ENCODE peak calls at places on chromosomes 12 and 14, in nine cellular contexts. One of them, this sample, is unnamed.

GRCh38 chr12:65022960-65023359 is 98.1 kb downstream of the WIF1 start:
- DNase-seq in A549: no peak
- DNase-seq in HepG2: no peak
- DNase-seq in HCT116: no peak
- DNase-seq in body of pancreas: no peak
- DNase-seq in NB4: no peak
- DNase-seq in IMR-90: no peak
- DNase-seq in testis: no peak
- DNase-seq in heart left ventricle: no peak
- DNase-seq in this sample: no peak

GRCh38 chr12:1529862-1530591 is 64.4 kb downstream of the FBXL14 start:
- DNase-seq in HCT116: no peak
- DNase-seq in IMR-90: no peak
- DNase-seq in NB4: no peak
- DNase-seq in HepG2: no peak
- DNase-seq in body of pancreas: peak
- DNase-seq in testis: no peak
- DNase-seq in A549: no peak
- DNase-seq in heart left ventricle: peak
- DNase-seq in this sample: peak

GRCh38 chr14:105207460-105207901 is 26.4 kb upstream of the NUDT14 start:
- DNase-seq in IMR-90: no peak
- DNase-seq in HepG2: no peak
- DNase-seq in NB4: peak
- DNase-seq in testis: no peak
- DNase-seq in A549: peak
- DNase-seq in HCT116: no peak
- DNase-seq in heart left ventricle: no peak
- DNase-seq in body of pancreas: no peak
- DNase-seq in this sample: no peak

GRCh38 chr12:125188912-125189881 is 124.0 kb downstream of the AACS start:
- DNase-seq in testis: no peak
- DNase-seq in HCT116: no peak
- DNase-seq in HepG2: no peak
- DNase-seq in A549: no peak
- DNase-seq in body of pancreas: no peak
- DNase-seq in NB4: no peak
- DNase-seq in heart left ventricle: no peak
- DNase-seq in IMR-90: no peak
- DNase-seq in this sample: no peak

GRCh38 chr14:100576091-100577085 is 10.8 kb downstream of the BEGAIN start:
- DNase-seq in body of pancreas: peak
- DNase-seq in IMR-90: no peak
- DNase-seq in NB4: no peak
- DNase-seq in HCT116: no peak
- DNase-seq in testis: no peak
- DNase-seq in heart left ventricle: no peak
- DNase-seq in HepG2: no peak
- DNase-seq in A549: no peak
- DNase-seq in this sample: no peak

GRCh38 chr12:84858796-84859195 is 53.8 kb downstream of the SLC6A15 start:
- DNase-seq in HepG2: no peak
- DNase-seq in testis: no peak
- DNase-seq in HCT116: no peak
- DNase-seq in heart left ventricle: no peak
- DNase-seq in NB4: no peak
- DNase-seq in A549: no peak
- DNase-seq in body of pancreas: no peak
- DNase-seq in IMR-90: no peak
- DNase-seq in this sample: no peak

GRCh38 chr12:121165316-121165715 is 32.6 kb downstream of the P2RX7 start:
- DNase-seq in heart left ventricle: no peak
- DNase-seq in NB4: no peak
- DNase-seq in HepG2: no peak
- DNase-seq in testis: peak
- DNase-seq in A549: no peak
- DNase-seq in IMR-90: no peak
- DNase-seq in body of pancreas: peak
- DNase-seq in HCT116: no peak
- DNase-seq in this sample: no peak

GRCh38 chr12:15858348-15858747 is 23.8 kb upstream of the STRAP start:
- DNase-seq in body of pancreas: no peak
- DNase-seq in heart left ventricle: no peak
- DNase-seq in HCT116: no peak
- DNase-seq in IMR-90: no peak
- DNase-seq in testis: no peak
- DNase-seq in A549: no peak
- DNase-seq in NB4: peak
- DNase-seq in HepG2: no peak
- DNase-seq in this sample: no peak

GRCh38 chr14:75310295-75311059 is 31.8 kb downstream of the FOS start:
- DNase-seq in HepG2: no peak
- DNase-seq in heart left ventricle: peak
- DNase-seq in A549: peak
- DNase-seq in HCT116: no peak
- DNase-seq in body of pancreas: peak
- DNase-seq in IMR-90: peak
- DNase-seq in NB4: no peak
- DNase-seq in testis: peak
- DNase-seq in this sample: no peak

GRCh38 chr14:53325176-53325806 is 172.2 kb upstream of the DDHD1 start:
- DNase-seq in HCT116: no peak
- DNase-seq in HepG2: no peak
- DNase-seq in heart left ventricle: no peak
- DNase-seq in body of pancreas: no peak
- DNase-seq in A549: no peak
- DNase-seq in testis: no peak
- DNase-seq in NB4: peak
- DNase-seq in IMR-90: peak
- DNase-seq in this sample: no peak

GRCh38 chr12:106138279-106138645 is 492 bp downstream of the NUAK1 start:
- DNase-seq in HepG2: no peak
- DNase-seq in HCT116: no peak
- DNase-seq in testis: no peak
- DNase-seq in NB4: peak
- DNase-seq in heart left ventricle: peak
- DNase-seq in A549: no peak
- DNase-seq in body of pancreas: peak
- DNase-seq in IMR-90: no peak
- DNase-seq in this sample: no peak

GRCh38 chr12:91902860-91903683 is 242.6 kb downstream of the BTG1 start:
- DNase-seq in IMR-90: peak
- DNase-seq in testis: no peak
- DNase-seq in NB4: no peak
- DNase-seq in A549: peak
- DNase-seq in body of pancreas: no peak
- DNase-seq in HepG2: no peak
- DNase-seq in HCT116: no peak
- DNase-seq in heart left ventricle: no peak
- DNase-seq in this sample: no peak

GRCh38 chr12:30806989-30807694 is 52.4 kb upstream of the CAPRIN2 start:
- DNase-seq in testis: peak
- DNase-seq in IMR-90: peak
- DNase-seq in NB4: peak
- DNase-seq in HepG2: peak
- DNase-seq in HCT116: peak
- DNase-seq in body of pancreas: peak
- DNase-seq in A549: peak
- DNase-seq in heart left ventricle: peak
- DNase-seq in this sample: no peak

GRCh38 chr14:100278702-100279101 is 27.5 kb downstream of the SLC25A29 start:
- DNase-seq in IMR-90: peak
- DNase-seq in HepG2: peak
- DNase-seq in HCT116: no peak
- DNase-seq in A549: no peak
- DNase-seq in NB4: peak
- DNase-seq in testis: no peak
- DNase-seq in heart left ventricle: no peak
- DNase-seq in body of pancreas: no peak
- DNase-seq in this sample: no peak

GRCh38 chr12:131012279-131013069 is 58.8 kb downstream of the ADGRD1 start:
- DNase-seq in IMR-90: no peak
- DNase-seq in testis: no peak
- DNase-seq in heart left ventricle: no peak
- DNase-seq in body of pancreas: no peak
- DNase-seq in HepG2: peak
- DNase-seq in NB4: no peak
- DNase-seq in A549: peak
- DNase-seq in HCT116: no peak
- DNase-seq in this sample: no peak

GRCh38 chr12:45991289-45992249 is 1.2 kb upstream of the SCAF11 start:
- DNase-seq in body of pancreas: peak
- DNase-seq in A549: peak
- DNase-seq in heart left ventricle: peak
- DNase-seq in NB4: peak
- DNase-seq in IMR-90: peak
- DNase-seq in HCT116: peak
- DNase-seq in HepG2: peak
- DNase-seq in testis: peak
- DNase-seq in this sample: peak
- TF ChIP-seq POLR2A in body of pancreas: peak
- TF ChIP-seq POLR2A in A549: peak
- TF ChIP-seq POLR2A in heart left ventricle: no peak
- TF ChIP-seq POLR2A in NB4: peak
- TF ChIP-seq POLR2A in IMR-90: peak
- TF ChIP-seq POLR2A in HCT116: peak
- TF ChIP-seq POLR2A in HepG2: peak
- TF ChIP-seq POLR2A in testis: no peak
- TF ChIP-seq POLR2A in this sample: peak

GRCh38 chr14:77181603-77182437 is at the start of gene TMEM63C:
- DNase-seq in HCT116: peak
- DNase-seq in heart left ventricle: no peak
- DNase-seq in testis: peak
- DNase-seq in body of pancreas: peak
- DNase-seq in A549: peak
- DNase-seq in HepG2: peak
- DNase-seq in IMR-90: no peak
- DNase-seq in NB4: peak
- DNase-seq in this sample: peak
- TF ChIP-seq POLR2A in HCT116: no peak
- TF ChIP-seq POLR2A in heart left ventricle: no peak
- TF ChIP-seq POLR2A in testis: no peak
- TF ChIP-seq POLR2A in body of pancreas: no peak
- TF ChIP-seq POLR2A in A549: no peak
- TF ChIP-seq POLR2A in HepG2: no peak
- TF ChIP-seq POLR2A in IMR-90: no peak
- TF ChIP-seq POLR2A in NB4: no peak
- TF ChIP-seq POLR2A in this sample: no peak

GRCh38 chr12:50763637-50764115 is at the start of gene ATF1:
- DNase-seq in body of pancreas: peak
- DNase-seq in heart left ventricle: peak
- DNase-seq in testis: peak
- DNase-seq in HepG2: peak
- DNase-seq in A549: peak
- DNase-seq in HCT116: peak
- DNase-seq in IMR-90: peak
- DNase-seq in NB4: peak
- DNase-seq in this sample: no peak

GRCh38 chr12:50764861-50765324 is 992 bp downstream of the ATF1 start:
- DNase-seq in HCT116: no peak
- DNase-seq in body of pancreas: peak
- DNase-seq in NB4: no peak
- DNase-seq in HepG2: peak
- DNase-seq in heart left ventricle: peak
- DNase-seq in IMR-90: peak
- DNase-seq in testis: peak
- DNase-seq in A549: peak
- DNase-seq in this sample: no peak

GRCh38 chr12:50765325-50765911 is 1.5 kb downstream of the ATF1 start:
- DNase-seq in HepG2: peak
- DNase-seq in IMR-90: peak
- DNase-seq in body of pancreas: peak
- DNase-seq in A549: peak
- DNase-seq in NB4: peak
- DNase-seq in testis: peak
- DNase-seq in HCT116: no peak
- DNase-seq in heart left ventricle: no peak
- DNase-seq in this sample: no peak

DNA sequence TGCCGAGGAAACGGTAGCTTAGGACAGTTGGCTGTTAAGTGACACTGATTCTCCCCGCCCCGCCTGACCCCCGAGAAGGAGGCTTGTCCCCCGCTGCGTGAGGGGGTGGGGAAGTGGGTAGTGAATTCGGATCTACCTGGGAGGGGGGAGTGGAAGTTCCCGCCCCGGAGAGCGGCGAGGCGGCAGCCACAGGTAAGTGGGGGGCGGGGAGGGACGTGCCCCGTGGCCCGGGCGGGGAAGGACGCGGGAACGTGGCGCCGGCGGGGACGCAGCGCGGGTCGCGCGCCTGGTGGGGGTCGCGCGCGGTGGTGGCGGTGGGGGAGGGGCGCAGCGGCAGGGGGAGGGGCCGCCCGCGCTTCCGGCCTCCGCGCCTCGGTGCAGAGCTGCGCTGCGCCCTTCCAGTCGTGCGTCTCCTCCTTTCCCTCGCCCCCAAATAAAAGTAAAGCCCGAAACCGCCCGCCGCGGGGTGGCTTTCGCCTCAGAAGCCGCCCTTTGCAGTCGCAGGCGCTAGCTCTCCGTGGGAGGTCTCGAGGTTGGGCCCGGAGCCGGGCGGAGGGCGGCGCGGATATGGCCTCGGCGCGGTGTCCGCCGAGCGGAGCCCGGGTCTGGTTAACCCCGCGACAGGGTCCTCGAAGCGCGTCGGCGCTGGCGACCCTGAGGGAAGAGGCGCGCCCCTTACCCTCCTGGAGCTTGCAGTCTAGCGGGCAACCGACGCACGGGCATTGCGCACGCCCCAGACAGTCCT is 387 bp downstream of the ATF1 start:
- DNase-seq in HepG2: no peak
- DNase-seq in testis: peak
- DNase-seq in body of pancreas: no peak
- DNase-seq in HCT116: no peak
- DNase-seq in A549: peak
- DNase-seq in IMR-90: peak
- DNase-seq in heart left ventricle: no peak
- DNase-seq in NB4: peak
- DNase-seq in this sample: peak
- TF ChIP-seq POLR2A in HepG2: peak
- TF ChIP-seq POLR2A in testis: no peak
- TF ChIP-seq POLR2A in body of pancreas: peak
- TF ChIP-seq POLR2A in HCT116: peak
- TF ChIP-seq POLR2A in A549: no peak
- TF ChIP-seq POLR2A in IMR-90: peak
- TF ChIP-seq POLR2A in heart left ventricle: no peak
- TF ChIP-seq POLR2A in NB4: peak
- TF ChIP-seq POLR2A in this sample: peak

DNA sequence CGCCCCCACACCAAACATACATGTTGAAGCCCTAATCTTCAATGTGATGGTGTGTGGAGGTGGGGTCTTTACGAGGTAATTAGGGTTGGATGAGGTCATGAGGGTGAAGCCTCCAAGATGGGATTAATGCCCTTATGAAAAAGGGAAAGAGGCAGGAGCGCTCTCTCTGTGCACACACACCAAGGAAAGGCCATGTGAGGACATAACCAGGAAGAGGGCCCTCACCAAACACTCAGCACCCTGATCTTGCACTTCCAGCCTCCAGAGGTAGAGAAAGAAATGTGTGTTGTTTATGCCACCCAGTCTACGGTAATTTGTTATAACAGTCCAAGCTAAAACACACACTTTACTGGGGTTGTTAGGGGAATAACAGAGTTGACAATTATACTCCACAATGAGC is 14.6 kb upstream of the PITPNM2 start:
- DNase-seq in testis: no peak
- DNase-seq in body of pancreas: no peak
- DNase-seq in HCT116: no peak
- DNase-seq in HepG2: no peak
- DNase-seq in NB4: no peak
- DNase-seq in IMR-90: no peak
- DNase-seq in A549: no peak
- DNase-seq in heart left ventricle: no peak
- DNase-seq in this sample: no peak
- TF ChIP-seq POLR2A in testis: no peak
- TF ChIP-seq POLR2A in body of pancreas: no peak
- TF ChIP-seq POLR2A in HCT116: no peak
- TF ChIP-seq POLR2A in HepG2: no peak
- TF ChIP-seq POLR2A in NB4: no peak
- TF ChIP-seq POLR2A in IMR-90: no peak
- TF ChIP-seq POLR2A in A549: no peak
- TF ChIP-seq POLR2A in heart left ventricle: no peak
- TF ChIP-seq POLR2A in this sample: no peak

This sample was measured in GM12891.